ENCODE peak calls at places on chromosomes 2 and 18, in ten cellular contexts. G, Q, D, U, M, E, F, A, Z and P are unnamed samples.

GRCh38 chr2:161138429-161138828 is 21.8 kb upstream of the TANK start:
- DNase-seq in G (no peak), Q (no peak), D (no peak), U (no peak), M (no peak), E (no peak), F (no peak), A (no peak), Z (no peak), P (no peak)

GRCh38 chr18:76491801-76492668 is 3.0 kb downstream of the ZNF516 start:
- DNase-seq in G (peak; percentile 52), Q (no peak), D (no peak), U (peak; percentile 30), M (peak; percentile 41), E (peak; percentile 27), F (peak; percentile 77), A (peak; percentile 45), Z (peak; percentile 53), P (peak; percentile 63)

GRCh38 chr2:119856469-119856901 is 96.8 kb downstream of the PTPN4 start:
- DNase-seq in G (no peak), Q (no peak), D (no peak), U (no peak), M (no peak), E (no peak), F (no peak), A (no peak), Z (no peak), P (no peak)

GRCh38 chr2:15745907-15746306 is 154.2 kb downstream of the DDX1 start:
- DNase-seq in G (no peak), Q (no peak), D (no peak), U (no peak), M (no peak), E (no peak), F (no peak), A (no peak), Z (no peak), P (no peak)

GRCh38 chr2:232937278-232937906 is 67.3 kb downstream of the SNORC start:
- DNase-seq in G (no peak), Q (no peak), D (no peak), U (peak; percentile 68), M (no peak), E (peak; percentile 55), F (no peak), A (no peak), Z (no peak), P (no peak)

GRCh38 chr2:112881217-112882000 is 29.6 kb upstream of the IL37 start:
- DNase-seq in G (no peak), Q (no peak), D (no peak), U (no peak), M (no peak), E (peak; percentile 94), F (no peak), A (no peak), Z (no peak), P (peak; percentile 44)

GRCh38 chr2:54103454-54104314 is 11.7 kb upstream of the ACYP2 start:
- DNase-seq in G (no peak), Q (no peak), D (no peak), U (peak; percentile 70), M (no peak), E (peak; percentile 54), F (no peak), A (peak; percentile 60), Z (peak; percentile 43), P (peak; percentile 48)

GRCh38 chr2:101714098-101714497 is 16.6 kb downstream of the MAP4K4 start:
- DNase-seq in G (no peak), Q (no peak), D (no peak), U (no peak), M (no peak), E (no peak), F (no peak), A (no peak), Z (no peak), P (no peak)

DNA sequence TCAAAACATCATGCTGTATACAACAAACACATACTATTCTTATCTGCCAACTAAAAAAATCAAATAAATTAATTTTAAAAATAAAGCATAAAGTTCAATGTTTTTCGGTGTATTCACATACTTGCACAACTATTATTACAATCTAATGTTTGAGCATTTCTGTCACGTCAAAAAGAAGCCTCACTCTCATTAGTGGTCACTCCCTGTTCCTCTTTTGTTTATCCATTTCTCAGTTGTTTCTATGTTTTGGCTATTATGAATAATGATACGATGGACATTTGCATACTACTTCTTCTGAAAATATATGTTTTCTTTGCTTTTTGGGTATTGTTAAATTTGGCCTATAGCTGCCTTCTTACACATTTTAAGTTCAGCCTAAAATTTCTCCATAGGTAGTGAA is 773.0 kb upstream of the HS6ST1 start:
- DNase-seq in G (no peak), Q (no peak), D (no peak), U (no peak), M (no peak), E (no peak), F (no peak), A (no peak), Z (no peak), P (no peak)
- TF ChIP-seq CTCF in G (no peak), Q (no peak), D (no peak), U (no peak), M (no peak), E (no peak), F (no peak), A (no peak), Z (no peak), P (no peak)

DNA sequence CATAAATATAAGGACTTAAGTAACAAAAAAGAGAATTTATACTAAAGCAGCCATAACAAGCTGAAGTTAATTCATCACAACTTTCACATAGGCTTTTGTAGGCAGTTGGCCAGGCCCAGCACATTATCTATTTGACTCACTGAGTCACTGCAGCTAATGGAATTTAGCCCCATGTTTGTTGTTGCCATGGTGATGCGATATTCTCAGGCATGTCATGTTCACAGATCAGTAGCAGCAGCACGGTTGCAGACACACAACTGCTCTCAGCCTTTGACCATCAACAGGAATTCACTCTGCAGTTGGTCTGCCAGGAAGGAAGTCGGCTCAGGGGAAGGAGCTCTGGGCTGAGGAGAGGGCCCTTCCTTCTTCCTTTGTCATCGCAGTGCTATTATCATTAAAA is 639.8 kb downstream of the TMEM182 start:
- DNase-seq in G (no peak), Q (no peak), D (no peak), U (peak; percentile 64), M (no peak), E (no peak), F (no peak), A (peak; percentile 13), Z (peak; percentile 59), P (no peak)
- H3K4me3 ChIP-seq in G (no peak overlapping the region), Q (no peak overlapping the region), D (no peak overlapping the region), U (no peak overlapping the region), M (no peak overlapping the region), E (no peak overlapping the region), F (no peak overlapping the region), A (no peak overlapping the region), Z (no peak overlapping the region), P (no peak overlapping the region)

DNA sequence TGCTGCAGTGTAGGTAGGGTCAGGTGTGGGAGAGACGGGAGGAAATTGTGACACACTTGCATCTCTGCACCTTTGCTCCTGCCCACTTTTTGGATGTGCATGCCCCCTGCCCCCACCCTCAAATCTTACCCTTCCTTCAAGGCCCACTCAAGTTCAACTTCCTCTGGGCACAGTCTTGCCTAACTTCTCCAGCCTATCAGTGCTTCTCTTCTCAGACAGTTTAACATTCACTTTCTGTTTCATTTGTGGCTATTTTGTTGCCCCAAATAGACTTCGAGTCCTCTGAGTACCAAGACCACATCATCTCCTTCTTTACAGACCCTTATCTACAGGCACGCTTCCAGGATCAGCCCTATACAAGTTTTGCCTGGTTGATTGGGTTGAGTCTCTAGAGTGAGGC is 2.7 kb downstream of the ST8SIA5 start:
- DNase-seq in G (no peak), Q (no peak), D (no peak), U (no peak), M (no peak), E (no peak), F (no peak), A (no peak), Z (no peak), P (peak; percentile 24)
- H3K27me3 ChIP-seq in G (no peaks in the 10 kb centered on the region), Q (peaks cover 8% of the 10 kb centered on the region), D (no peaks in the 10 kb centered on the region), U (peaks cover 23% of the 10 kb centered on the region), M (peaks cover 20% of the 10 kb centered on the region), E (peaks cover 56% of the 10 kb centered on the region), F (peaks cover 44% of the 10 kb centered on the region), A (no peaks in the 10 kb centered on the region), Z (peaks cover 74% of the 10 kb centered on the region), P (no peaks in the 10 kb centered on the region)

GRCh38 chr2:240288087-240288521 is 147.4 kb upstream of the GPC1 start:
- DNase-seq in G (no peak), Q (peak; percentile 94), D (no peak), U (no peak), M (no peak), E (no peak), F (no peak), A (no peak), Z (no peak), P (no peak)
- TF ChIP-seq CTCF in G (no peak), Q (no peak), D (no peak), U (no peak), M (no peak), E (no peak), F (no peak), A (no peak), Z (no peak), P (no peak)

DNA sequence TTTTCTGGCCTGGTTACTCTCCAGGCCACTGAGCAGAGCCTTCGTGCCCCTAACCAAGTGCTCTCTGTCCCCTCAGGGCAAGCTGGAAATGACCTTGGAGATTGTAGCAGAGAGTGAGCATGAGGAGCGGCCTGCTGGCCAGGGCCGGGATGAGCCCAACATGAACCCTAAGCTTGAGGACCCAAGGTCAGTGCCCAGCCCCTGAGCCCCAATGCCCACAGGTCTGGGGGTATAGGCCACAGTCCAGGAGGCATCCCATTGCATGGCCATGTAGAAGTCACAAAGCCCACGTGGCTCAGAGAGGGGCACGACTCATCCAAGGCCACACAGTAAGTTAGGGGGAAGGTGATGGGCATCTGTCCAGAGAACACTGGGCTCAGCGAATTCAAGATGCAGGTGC is 227.6 kb downstream of the DYSF start:
- DNase-seq in G (no peak), Q (no peak), D (no peak), U (no peak), M (no peak), E (no peak), F (peak; percentile 53), A (peak; percentile 10), Z (no peak), P (no peak)
- H3K4me3 ChIP-seq in G (no peak overlapping the region), Q (no peak overlapping the region), D (no peak overlapping the region), U (no peak overlapping the region), M (no peak overlapping the region), E (no peak overlapping the region), F (no peak overlapping the region), A (no peak overlapping the region), Z (no peak overlapping the region), P (no peak overlapping the region)

GRCh38 chr2:218858138-218858445 is 1.5 kb upstream of the WNT6 start:
- DNase-seq in G (no peak), Q (no peak), D (no peak), U (no peak), M (no peak), E (no peak), F (peak; percentile 15), A (no peak), Z (no peak), P (no peak)
- H3K27me3 ChIP-seq in G (no peaks in the 10 kb centered on the region), Q (peaks cover 4% of the 10 kb centered on the region), D (no peaks in the 10 kb centered on the region), U (peaks cover 7% of the 10 kb centered on the region), M (peaks cover 59% of the 10 kb centered on the region), E (peaks cover 86% of the 10 kb centered on the region), F (peaks cover 100% of the 10 kb centered on the region), A (no peaks in the 10 kb centered on the region), Z (peaks cover 98% of the 10 kb centered on the region), P (peaks cover 6% of the 10 kb centered on the region)